ENCODE peak calls at places on chromosome 9, in five cellular contexts. Y is T-helper 17 cell, D is NCI-H446 treated with DMSO at 0.1 percent for 48 hours, U is HT1080, V is MM.1S. K is an unnamed sample.

GRCh38 chr9:91419222-91420191 is 4.1 kb downstream of the NFIL3 start:
- DNase-seq in Y (no peak), U (peak), D (no peak), V (peak), K (peak)

GRCh38 chr9:116482740-116483139 is 204.4 kb upstream of the TRIM32 start:
- DNase-seq in D (peak), Y (no peak), V (no peak), U (no peak), K (no peak)

GRCh38 chr9:97705354-97705950 is 8.3 kb upstream of the XPA start:
- DNase-seq in Y (no peak), U (peak), D (no peak), V (peak), K (no peak)

GRCh38 chr9:73149371-73150067 is 2.1 kb upstream of the ANXA1 start:
- DNase-seq in D (peak), V (peak), U (peak), Y (no peak), K (no peak)

GRCh38 chr9:72931437-72931836 is 21.4 kb downstream of the ALDH1A1 start:
- DNase-seq in D (no peak), Y (no peak), V (no peak), U (no peak), K (no peak)

GRCh38 chr9:30197954-30198353 is 2186.5 kb upstream of the ACO1 start:
- DNase-seq in D (no peak), V (no peak), Y (no peak), U (peak), K (peak)

GRCh38 chr9:8622222-8622802 is 822.7 kb upstream of the DMAC1 start:
- DNase-seq in D (no peak), U (no peak), Y (no peak), V (no peak), K (no peak)

GRCh38 chr9:123365287-123365880 is 9.4 kb downstream of the CRB2 start:
- DNase-seq in V (no peak), D (no peak), U (no peak), Y (no peak), K (peak)

GRCh38 chr9:34612788-34613390 is 992 bp upstream of the RPP25L start:
- DNase-seq in D (peak), U (peak), V (peak), Y (peak), K (peak)

GRCh38 chr9:36192196-36192595 is 1.5 kb downstream of the CLTA start:
- DNase-seq in U (peak), D (no peak), Y (no peak), V (no peak), K (peak)

GRCh38 chr9:92614123-92614510 is 55.8 kb downstream of the IPPK start:
- DNase-seq in U (no peak), D (no peak), Y (no peak), V (no peak), K (no peak)

GRCh38 chr9:125529589-125530515 is 177.2 kb downstream of the MAPKAP1 start:
- DNase-seq in D (no peak), U (no peak), V (no peak), Y (no peak), K (peak)

GRCh38 chr9:21995652-21996275 is 1.2 kb downstream of the CDKN2B-AS1 start:
- DNase-seq in D (no peak), V (no peak), Y (no peak), U (no peak), K (peak)

GRCh38 chr9:27460225-27461023 is 63.7 kb upstream of the IFNK start:
- DNase-seq in D (no peak), U (peak), V (no peak), Y (no peak), K (peak)

GRCh38 chr9:35839926-35840325 is 10.9 kb downstream of the TMEM8B start:
- DNase-seq in D (no peak), V (no peak), Y (no peak), U (no peak), K (no peak)

GRCh38 chr9:92650296-92650695 is 19.6 kb downstream of the IPPK start:
- DNase-seq in U (no peak), V (no peak), D (no peak), Y (no peak), K (no peak)

GRCh38 chr9:124300312-124300711 is 42.6 kb downstream of the NEK6 start:
- DNase-seq in U (no peak), Y (no peak), V (no peak), D (no peak), K (no peak)

GRCh38 chr9:93127395-93127911 is 6.6 kb downstream of the NINJ1 start:
- DNase-seq in U (no peak), D (no peak), Y (no peak), V (no peak), K (no peak)

GRCh38 chr9:13331320-13331719 is 51.8 kb upstream of the MPDZ start:
- DNase-seq in U (no peak), Y (no peak), V (no peak), D (no peak), K (no peak)

GRCh38 chr9:136899196-136899595 is 12.9 kb downstream of the TRAF2 start:
- DNase-seq in D (no peak), U (no peak), Y (no peak), V (peak), K (no peak)

GRCh38 chr9:71795097-71795807 is 26.9 kb upstream of the CEMIP2 start:
- DNase-seq in V (peak), D (no peak), Y (no peak), U (no peak), K (peak)

GRCh38 chr9:30997291-30997690 is 1387.2 kb upstream of the ACO1 start:
- DNase-seq in V (no peak), Y (no peak), U (no peak), D (no peak), K (no peak)

GRCh38 chr9:75893096-75893495 is 2.6 kb downstream of the PCSK5 start:
- DNase-seq in V (no peak), D (no peak), Y (no peak), U (no peak), K (no peak)

GRCh38 chr9:545480-545879 is 296.0 kb upstream of the DMRT1 start:
- DNase-seq in D (no peak), Y (no peak), U (no peak), V (no peak), K (no peak)

GRCh38 chr9:116262421-116262820 is 108.8 kb downstream of the PAPPA start:
- DNase-seq in U (no peak), D (no peak), Y (no peak), V (no peak), K (no peak)

GRCh38 chr9:99040911-99041582 is 63.9 kb upstream of the TGFBR1 start:
- DNase-seq in Y (no peak), D (no peak), U (peak), V (no peak), K (no peak)

GRCh38 chr9:129038109-129038852 is 1.9 kb downstream of the MIGA2 start:
- DNase-seq in V (no peak), U (no peak), D (no peak), Y (no peak), K (no peak)

GRCh38 chr9:18362901-18363685 is 110.9 kb upstream of the ADAMTSL1 start:
- DNase-seq in Y (no peak), D (no peak), V (no peak), U (no peak), K (peak)

GRCh38 chr9:129868033-129868395 is 32.8 kb downstream of the USP20 start:
- DNase-seq in D (no peak), U (no peak), Y (no peak), V (no peak), K (no peak)

GRCh38 chr9:2936221-2936620 is 92.3 kb upstream of the PUM3 start:
- DNase-seq in U (no peak), V (no peak), D (no peak), Y (no peak), K (no peak)

GRCh38 chr9:110065527-110065926 is 142.4 kb downstream of the C9orf152 start:
- DNase-seq in V (peak), U (no peak), D (no peak), Y (no peak), K (no peak)

GRCh38 chr9:74573792-74574191 is 76.7 kb downstream of the RORB start:
- DNase-seq in V (peak), D (no peak), U (peak), Y (no peak), K (no peak)